ENCODE peak calls at places on chromosome 18, in five cellular contexts. E, Q, A, M and B are unnamed samples.

GRCh38 chr18:79367989-79368388 is 27.7 kb upstream of the NFATC1 start:
- DNase-seq in E (no peak), Q (no peak), A (no peak), M (no peak), B (no peak)

GRCh38 chr18:4318311-4318710 is 136.8 kb downstream of the DLGAP1 start:
- DNase-seq in E (no peak), Q (no peak), A (no peak), M (no peak), B (no peak)

GRCh38 chr18:37394610-37394965 is 171.0 kb downstream of the CELF4 start:
- DNase-seq in E (no peak), Q (no peak), A (no peak), M (no peak), B (no peak)

GRCh38 chr18:75638597-75639467 is 211.3 kb upstream of the SMIM21 start:
- DNase-seq in E (peak), Q (no peak), A (no peak), M (no peak), B (no peak)

GRCh38 chr18:55327454-55327853 is 260.5 kb downstream of the TCF4 start:
- DNase-seq in E (no peak), Q (no peak), A (no peak), M (no peak), B (no peak)

GRCh38 chr18:13147146-13147545 is 71.4 kb upstream of the LDLRAD4 start:
- DNase-seq in E (no peak), Q (peak), A (no peak), M (no peak), B (peak)

GRCh38 chr18:10560457-10561045 is 34.7 kb downstream of the NAPG start:
- DNase-seq in E (peak), Q (peak), A (peak), M (peak), B (no peak)

GRCh38 chr18:35322486-35323258 is 21.5 kb downstream of the ZNF24 start:
- DNase-seq in E (no peak), Q (no peak), A (no peak), M (no peak), B (no peak)

GRCh38 chr18:76495435-76496199 is 575 bp upstream of the ZNF516 start:
- DNase-seq in E (peak), Q (peak), A (no peak), M (no peak), B (peak)

GRCh38 chr18:79748321-79749157 is 49.2 kb upstream of the KCNG2 start:
- DNase-seq in E (no peak), Q (no peak), A (no peak), M (no peak), B (no peak)

GRCh38 chr18:40258298-40258697 is 1696.7 kb upstream of the PIK3C3 start:
- DNase-seq in E (no peak), Q (no peak), A (no peak), M (no peak), B (no peak)

GRCh38 chr18:42182728-42183700 is 228.0 kb downstream of the PIK3C3 start:
- DNase-seq in E (no peak), Q (no peak), A (no peak), M (no peak), B (no peak)

GRCh38 chr18:59268722-59269562 is 4.3 kb downstream of the RAX start:
- DNase-seq in E (no peak), Q (peak), A (no peak), M (no peak), B (peak)

GRCh38 chr18:48868468-48869466 is 82.0 kb downstream of the SMAD7 start:
- DNase-seq in E (no peak), Q (peak), A (peak), M (no peak), B (no peak)

GRCh38 chr18:70293166-70293565 is 4.3 kb downstream of the SOCS6 start:
- DNase-seq in E (no peak), Q (no peak), A (no peak), M (no peak), B (no peak)

GRCh38 chr18:63040788-63041410 is 278.7 kb downstream of the BCL2 start:
- DNase-seq in E (no peak), Q (peak), A (no peak), M (no peak), B (no peak)

GRCh38 chr18:36717422-36718110 is 111.2 kb downstream of the TPGS2 start:
- DNase-seq in E (no peak), Q (no peak), A (no peak), M (no peak), B (no peak)

GRCh38 chr18:61502472-61502871 is 169.2 kb downstream of the CDH20 start:
- DNase-seq in E (peak), Q (peak), A (no peak), M (no peak), B (peak)

GRCh38 chr18:28039078-28039477 is 137.9 kb downstream of the CDH2 start:
- DNase-seq in E (no peak), Q (no peak), A (no peak), M (no peak), B (no peak)

GRCh38 chr18:23857756-23858155 is 156.8 kb upstream of the TTC39C start:
- DNase-seq in E (no peak), Q (peak), A (no peak), M (no peak), B (peak)

GRCh38 chr18:37913051-37913450 is 347.5 kb upstream of the CELF4 start:
- DNase-seq in E (no peak), Q (no peak), A (no peak), M (no peak), B (no peak)

GRCh38 chr18:25047983-25048382 is 304.0 kb downstream of the ZNF521 start:
- DNase-seq in E (no peak), Q (no peak), A (no peak), M (no peak), B (no peak)

GRCh38 chr18:48428494-48429177 is 19.5 kb upstream of the ZBTB7C start:
- DNase-seq in E (no peak), Q (no peak), A (no peak), M (no peak), B (no peak)

GRCh38 chr18:6633370-6633769 is 96.1 kb upstream of the ARHGAP28 start:
- DNase-seq in E (no peak), Q (no peak), A (no peak), M (no peak), B (no peak)

GRCh38 chr18:5970032-5970431 is 74.7 kb upstream of the TMEM200C start:
- DNase-seq in E (no peak), Q (no peak), A (no peak), M (no peak), B (no peak)

GRCh38 chr18:57806201-57806890 is 3.2 kb upstream of the ATP8B1 start:
- DNase-seq in E (no peak), Q (no peak), A (no peak), M (no peak), B (no peak)

GRCh38 chr18:46536215-46536874 is 120.7 kb downstream of the LOXHD1 start:
- DNase-seq in E (no peak), Q (no peak), A (no peak), M (no peak), B (no peak)

GRCh38 chr18:63869374-63869773 is 18.1 kb upstream of the SERPINB2 start:
- DNase-seq in E (peak), Q (no peak), A (no peak), M (no peak), B (no peak)

GRCh38 chr18:56112013-56112749 is 524.2 kb upstream of the TCF4 start:
- DNase-seq in E (peak), Q (no peak), A (no peak), M (no peak), B (no peak)

GRCh38 chr18:32767400-32767799 is 5.4 kb downstream of the KLHL14 start:
- DNase-seq in E (no peak), Q (peak), A (no peak), M (no peak), B (no peak)

GRCh38 chr18:72986103-72986502 is 118.3 kb upstream of the NETO1 start:
- DNase-seq in E (peak), Q (no peak), A (no peak), M (no peak), B (no peak)

GRCh38 chr18:7926526-7926925 is 359.4 kb downstream of the PTPRM start:
- DNase-seq in E (no peak), Q (peak), A (no peak), M (no peak), B (peak)

GRCh38 chr18:80044072-80044471 is 9.8 kb downstream of the RBFA start:
- DNase-seq in E (no peak), Q (no peak), A (no peak), M (no peak), B (no peak)

GRCh38 chr18:34098109-34098508 is 126.6 kb downstream of the NOL4 start:
- DNase-seq in E (no peak), Q (no peak), A (no peak), M (no peak), B (no peak)